ENCODE peak calls at places on chromosomes 3 and 15, in six cellular contexts. One of them, this sample, is unnamed.

GRCh38 chr15:68424754-68425390 is 7.1 kb downstream of the ITGA11 start:
- DNase-seq in SK-N-SH: no peak
- DNase-seq in uterus: peak
- DNase-seq in sigmoid colon: no peak
- DNase-seq in HepG2: no peak
- DNase-seq in left ventricle myocardium inferior: no peak
- DNase-seq in this sample: no peak

GRCh38 chr3:135226057-135226456 is 431.0 kb downstream of the EPHB1 start:
- DNase-seq in SK-N-SH: no peak
- DNase-seq in uterus: no peak
- DNase-seq in sigmoid colon: no peak
- DNase-seq in HepG2: no peak
- DNase-seq in left ventricle myocardium inferior: no peak
- DNase-seq in this sample: no peak

GRCh38 chr3:119580148-119580760 is 962 bp downstream of the ADPRH start:
- DNase-seq in SK-N-SH: peak
- DNase-seq in uterus: peak
- DNase-seq in sigmoid colon: peak
- DNase-seq in HepG2: no peak
- DNase-seq in left ventricle myocardium inferior: peak
- DNase-seq in this sample: peak

GRCh38 chr3:8986741-8987672 is 23.7 kb upstream of the RAD18 start:
- DNase-seq in SK-N-SH: no peak
- DNase-seq in uterus: no peak
- DNase-seq in sigmoid colon: no peak
- DNase-seq in HepG2: no peak
- DNase-seq in left ventricle myocardium inferior: no peak
- DNase-seq in this sample: no peak

GRCh38 chr3:58668247-58668646 is 1.7 kb upstream of the FAM3D start:
- DNase-seq in SK-N-SH: no peak
- DNase-seq in uterus: no peak
- DNase-seq in sigmoid colon: no peak
- DNase-seq in HepG2: no peak
- DNase-seq in left ventricle myocardium inferior: no peak
- DNase-seq in this sample: no peak

GRCh38 chr3:135905058-135905724 is 60.3 kb upstream of the PPP2R3A start:
- DNase-seq in SK-N-SH: no peak
- DNase-seq in uterus: no peak
- DNase-seq in sigmoid colon: no peak
- DNase-seq in HepG2: no peak
- DNase-seq in left ventricle myocardium inferior: no peak
- DNase-seq in this sample: no peak

GRCh38 chr15:77569647-77570186 is 63.0 kb downstream of the LINGO1 start:
- DNase-seq in SK-N-SH: peak
- DNase-seq in uterus: no peak
- DNase-seq in sigmoid colon: no peak
- DNase-seq in HepG2: peak
- DNase-seq in left ventricle myocardium inferior: no peak
- DNase-seq in this sample: no peak

GRCh38 chr3:22585504-22585903 is 617.6 kb upstream of the UBE2E2 start:
- DNase-seq in SK-N-SH: no peak
- DNase-seq in uterus: no peak
- DNase-seq in sigmoid colon: no peak
- DNase-seq in HepG2: no peak
- DNase-seq in left ventricle myocardium inferior: no peak
- DNase-seq in this sample: no peak

GRCh38 chr3:107143206-107143605 is 234.0 kb upstream of the CCDC54 start:
- DNase-seq in SK-N-SH: no peak
- DNase-seq in uterus: no peak
- DNase-seq in sigmoid colon: no peak
- DNase-seq in HepG2: no peak
- DNase-seq in left ventricle myocardium inferior: no peak
- DNase-seq in this sample: peak

GRCh38 chr15:35349916-35350315 is 196.0 kb downstream of the DPH6 start:
- DNase-seq in SK-N-SH: no peak
- DNase-seq in uterus: no peak
- DNase-seq in sigmoid colon: no peak
- DNase-seq in HepG2: no peak
- DNase-seq in left ventricle myocardium inferior: no peak
- DNase-seq in this sample: no peak

GRCh38 chr3:4757056-4757948 is 221.9 kb upstream of the BHLHE40 start:
- DNase-seq in SK-N-SH: no peak
- DNase-seq in uterus: no peak
- DNase-seq in sigmoid colon: no peak
- DNase-seq in HepG2: peak
- DNase-seq in left ventricle myocardium inferior: no peak
- DNase-seq in this sample: no peak

GRCh38 chr15:100943074-100943473 is 23.9 kb downstream of the LRRK1 start:
- DNase-seq in SK-N-SH: no peak
- DNase-seq in uterus: no peak
- DNase-seq in sigmoid colon: no peak
- DNase-seq in HepG2: no peak
- DNase-seq in left ventricle myocardium inferior: no peak
- DNase-seq in this sample: no peak

DNA sequence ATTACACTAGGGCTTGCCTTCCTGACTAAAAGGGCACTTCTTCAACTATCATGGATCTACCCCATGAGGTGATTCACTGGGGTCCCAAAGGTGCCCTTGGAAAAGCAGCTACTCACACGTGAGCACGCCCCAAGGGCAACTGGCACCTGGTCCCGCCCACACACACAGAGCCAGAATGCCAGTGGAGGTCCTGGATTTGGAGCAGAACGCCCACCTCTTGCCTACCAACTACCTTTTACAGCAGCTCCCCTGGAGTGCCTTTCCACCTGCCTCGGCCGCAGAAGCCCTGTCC is 1.8 kb upstream of the CTDSPL start:
- DNase-seq in SK-N-SH: no peak
- DNase-seq in uterus: no peak
- DNase-seq in sigmoid colon: no peak
- DNase-seq in HepG2: no peak
- DNase-seq in left ventricle myocardium inferior: no peak
- DNase-seq in this sample: no peak
- H3K27ac ChIP-seq in SK-N-SH: peak
- H3K27ac ChIP-seq in uterus: peak
- H3K27ac ChIP-seq in sigmoid colon: peak
- H3K27ac ChIP-seq in HepG2: peak
- H3K27ac ChIP-seq in left ventricle myocardium inferior: peak
- H3K27ac ChIP-seq in this sample: peak

GRCh38 chr3:63232764-63233396 is 45.2 kb upstream of the SYNPR start:
- DNase-seq in SK-N-SH: no peak
- DNase-seq in uterus: no peak
- DNase-seq in sigmoid colon: no peak
- DNase-seq in HepG2: no peak
- DNase-seq in left ventricle myocardium inferior: no peak
- DNase-seq in this sample: no peak

GRCh38 chr3:63231556-63231955 is 46.6 kb upstream of the SYNPR start:
- DNase-seq in SK-N-SH: no peak
- DNase-seq in uterus: no peak
- DNase-seq in sigmoid colon: no peak
- DNase-seq in HepG2: no peak
- DNase-seq in left ventricle myocardium inferior: no peak
- DNase-seq in this sample: no peak

GRCh38 chr3:63228677-63229076 is 49.4 kb upstream of the SYNPR start:
- DNase-seq in SK-N-SH: peak
- DNase-seq in uterus: no peak
- DNase-seq in sigmoid colon: no peak
- DNase-seq in HepG2: peak
- DNase-seq in left ventricle myocardium inferior: no peak
- DNase-seq in this sample: no peak

GRCh38 chr3:63230146-63230545 is 48.0 kb upstream of the SYNPR start:
- DNase-seq in SK-N-SH: no peak
- DNase-seq in uterus: no peak
- DNase-seq in sigmoid colon: no peak
- DNase-seq in HepG2: no peak
- DNase-seq in left ventricle myocardium inferior: no peak
- DNase-seq in this sample: no peak

DNA sequence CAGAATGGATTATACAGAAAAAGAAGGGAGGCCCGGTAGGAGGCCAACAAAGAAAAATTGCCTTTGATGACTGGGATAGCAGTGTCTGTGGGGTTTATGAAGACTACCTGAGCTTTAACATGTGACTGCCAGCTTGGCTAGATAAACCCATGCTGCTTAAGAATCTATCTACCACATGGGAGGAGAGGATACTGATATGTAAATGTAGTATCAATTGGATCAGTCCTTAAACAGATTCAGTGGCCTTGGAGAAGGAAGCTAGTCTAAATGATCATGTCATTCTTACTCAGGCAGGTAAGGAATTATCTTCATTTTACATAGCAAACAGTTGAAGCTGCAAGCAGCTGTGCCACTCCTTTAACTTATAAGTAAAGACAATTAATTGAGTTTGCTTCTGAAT is 50.0 kb upstream of the SYNPR start:
- DNase-seq in SK-N-SH: no peak
- DNase-seq in uterus: no peak
- DNase-seq in sigmoid colon: no peak
- DNase-seq in HepG2: no peak
- DNase-seq in left ventricle myocardium inferior: no peak
- DNase-seq in this sample: no peak
- TF ChIP-seq CTCF in SK-N-SH: no peak
- TF ChIP-seq CTCF in uterus: no peak
- TF ChIP-seq CTCF in sigmoid colon: no peak
- TF ChIP-seq CTCF in HepG2: no peak
- TF ChIP-seq CTCF in left ventricle myocardium inferior: no peak
- TF ChIP-seq CTCF in this sample: no peak

DNA sequence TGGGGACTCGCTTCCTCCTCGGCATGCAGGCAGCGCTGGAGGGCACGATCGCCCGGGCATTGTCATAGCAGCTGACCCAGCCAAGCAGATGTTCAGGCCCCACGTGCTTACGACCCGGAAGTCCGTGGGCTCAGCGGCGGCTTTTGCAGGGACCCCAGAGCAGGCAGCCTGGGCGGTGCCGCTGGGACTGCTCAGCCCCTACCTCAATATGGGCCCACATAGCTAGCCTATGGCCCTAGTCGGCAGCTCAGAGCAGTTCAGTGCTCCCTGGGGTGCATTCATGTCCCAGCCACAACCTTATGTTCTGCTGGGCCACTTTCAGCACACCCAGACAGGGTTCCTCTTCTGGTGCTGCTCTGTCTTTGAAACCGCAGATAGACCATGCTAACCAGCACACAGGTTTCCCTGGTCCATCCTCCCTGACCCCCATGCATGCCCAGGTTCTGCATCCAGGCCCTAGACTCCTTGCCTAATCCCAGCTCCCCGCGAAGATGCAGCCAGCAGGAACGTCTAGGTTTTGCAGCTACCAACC is 10.4 kb upstream of the EIF4A2 start:
- DNase-seq in SK-N-SH: peak
- DNase-seq in uterus: peak
- DNase-seq in sigmoid colon: peak
- DNase-seq in HepG2: no peak
- DNase-seq in left ventricle myocardium inferior: peak
- DNase-seq in this sample: peak
- H3K27ac ChIP-seq in SK-N-SH: no peak
- H3K27ac ChIP-seq in uterus: no peak
- H3K27ac ChIP-seq in sigmoid colon: peak
- H3K27ac ChIP-seq in HepG2: no peak
- H3K27ac ChIP-seq in left ventricle myocardium inferior: peak
- H3K27ac ChIP-seq in this sample: no peak

DNA sequence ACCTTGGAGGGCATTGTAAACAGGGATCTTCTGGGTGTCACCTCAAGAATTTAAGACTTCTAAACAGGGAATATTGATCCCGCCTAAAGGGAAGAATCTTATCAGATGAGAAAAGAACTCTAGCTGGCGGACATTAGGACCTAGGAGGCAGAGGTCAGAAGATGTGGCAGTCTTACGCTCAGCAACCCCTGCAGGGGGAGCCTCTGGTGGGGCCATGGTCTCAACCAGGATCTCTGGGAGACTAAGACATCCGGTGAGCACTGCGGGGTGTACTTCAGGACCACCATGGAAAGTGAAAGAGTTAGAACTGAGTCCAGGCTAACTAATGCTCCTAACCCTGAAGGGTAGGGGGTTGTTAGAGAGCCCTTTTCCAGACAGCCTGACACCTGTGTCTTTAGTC is 295.2 kb downstream of the VGLL3 start:
- DNase-seq in SK-N-SH: no peak
- DNase-seq in uterus: no peak
- DNase-seq in sigmoid colon: no peak
- DNase-seq in HepG2: no peak
- DNase-seq in left ventricle myocardium inferior: no peak
- DNase-seq in this sample: no peak
- TF ChIP-seq CTCF in SK-N-SH: no peak
- TF ChIP-seq CTCF in uterus: no peak
- TF ChIP-seq CTCF in sigmoid colon: no peak
- TF ChIP-seq CTCF in HepG2: no peak
- TF ChIP-seq CTCF in left ventricle myocardium inferior: no peak
- TF ChIP-seq CTCF in this sample: no peak

DNA sequence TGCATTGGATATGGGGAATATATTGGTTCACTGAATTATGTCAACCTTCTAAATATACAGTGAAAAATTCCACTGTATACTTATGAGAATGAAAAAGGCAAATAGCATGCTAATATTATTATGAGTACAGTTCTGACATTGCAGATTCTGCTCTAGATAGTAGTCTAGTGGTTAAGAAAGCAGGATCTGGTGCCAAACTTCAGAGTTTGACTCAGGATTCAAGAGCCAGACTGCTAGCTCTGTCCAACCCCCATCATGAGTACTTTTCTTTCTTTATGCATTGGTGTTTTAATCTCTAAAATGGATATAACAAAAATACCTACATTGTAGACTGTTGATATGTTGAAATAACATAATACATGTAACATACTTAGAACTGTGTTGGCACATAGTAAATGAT is 57.3 kb upstream of the PLSCR4 start:
- DNase-seq in SK-N-SH: no peak
- DNase-seq in uterus: no peak
- DNase-seq in sigmoid colon: no peak
- DNase-seq in HepG2: no peak
- DNase-seq in left ventricle myocardium inferior: no peak
- DNase-seq in this sample: no peak
- H3K27ac ChIP-seq in SK-N-SH: peak
- H3K27ac ChIP-seq in uterus: peak
- H3K27ac ChIP-seq in sigmoid colon: peak
- H3K27ac ChIP-seq in HepG2: no peak
- H3K27ac ChIP-seq in left ventricle myocardium inferior: peak
- H3K27ac ChIP-seq in this sample: peak

GRCh38 chr3:53513556-53514190 is 19.3 kb downstream of the CACNA1D start:
- DNase-seq in SK-N-SH: no peak
- DNase-seq in uterus: no peak
- DNase-seq in sigmoid colon: no peak
- DNase-seq in HepG2: peak
- DNase-seq in left ventricle myocardium inferior: no peak
- DNase-seq in this sample: no peak
- TF ChIP-seq CTCF in SK-N-SH: peak
- TF ChIP-seq CTCF in uterus: no peak
- TF ChIP-seq CTCF in sigmoid colon: no peak
- TF ChIP-seq CTCF in HepG2: no peak
- TF ChIP-seq CTCF in left ventricle myocardium inferior: no peak
- TF ChIP-seq CTCF in this sample: no peak

GRCh38 chr3:50582083-50582482 is 12.8 kb downstream of the HEMK1 start:
- DNase-seq in SK-N-SH: no peak
- DNase-seq in uterus: no peak
- DNase-seq in sigmoid colon: no peak
- DNase-seq in HepG2: no peak
- DNase-seq in left ventricle myocardium inferior: no peak
- DNase-seq in this sample: no peak
- H3K27ac ChIP-seq in SK-N-SH: no peak
- H3K27ac ChIP-seq in uterus: no peak
- H3K27ac ChIP-seq in sigmoid colon: no peak
- H3K27ac ChIP-seq in HepG2: no peak
- H3K27ac ChIP-seq in left ventricle myocardium inferior: peak
- H3K27ac ChIP-seq in this sample: peak

This sample was measured in heart left ventricle.